ENCODE peak calls at places on chromosomes 12 and 14, in nine cellular contexts. One of them, this sample, is unnamed.

GRCh38 chr14:75247939-75248338 is 30.7 kb upstream of the FOS start:
- DNase-seq in A549: no peak
- DNase-seq in mammary epithelial cell: no peak
- DNase-seq in NB4: no peak
- DNase-seq in CD8-positive, alpha-beta T cell: no peak
- DNase-seq in AG10803: no peak
- DNase-seq in body of pancreas: no peak
- DNase-seq in Peyer's patch: no peak
- DNase-seq in stomach: no peak
- DNase-seq in this sample: no peak

GRCh38 chr14:26596722-26597030 is 1.2 kb downstream of the NOVA1 start:
- DNase-seq in A549: peak; percentile 12
- DNase-seq in mammary epithelial cell: no peak
- DNase-seq in NB4: no peak
- DNase-seq in CD8-positive, alpha-beta T cell: no peak
- DNase-seq in AG10803: no peak
- DNase-seq in body of pancreas: no peak
- DNase-seq in Peyer's patch: no peak
- DNase-seq in stomach: no peak
- DNase-seq in this sample: no peak

GRCh38 chr12:120221576-120221900 is 20.6 kb upstream of the RPLP0 start:
- DNase-seq in A549: no peak
- DNase-seq in mammary epithelial cell: no peak
- DNase-seq in NB4: no peak
- DNase-seq in CD8-positive, alpha-beta T cell: no peak
- DNase-seq in AG10803: no peak
- DNase-seq in body of pancreas: no peak
- DNase-seq in Peyer's patch: no peak
- DNase-seq in stomach: no peak
- DNase-seq in this sample: no peak

GRCh38 chr14:59274991-59275391 is 86.5 kb downstream of the DAAM1 start:
- DNase-seq in A549: no peak
- DNase-seq in mammary epithelial cell: peak; percentile 57
- DNase-seq in NB4: peak; percentile 18
- DNase-seq in CD8-positive, alpha-beta T cell: no peak
- DNase-seq in AG10803: no peak
- DNase-seq in body of pancreas: no peak
- DNase-seq in Peyer's patch: peak; percentile 70
- DNase-seq in stomach: no peak
- DNase-seq in this sample: no peak

GRCh38 chr14:76958975-76959710 is 69.4 kb downstream of the IRF2BPL start:
- DNase-seq in A549: peak; percentile 87
- DNase-seq in mammary epithelial cell: peak; percentile 97
- DNase-seq in NB4: peak; percentile 51
- DNase-seq in CD8-positive, alpha-beta T cell: no peak
- DNase-seq in AG10803: no peak
- DNase-seq in body of pancreas: no peak
- DNase-seq in Peyer's patch: no peak
- DNase-seq in stomach: no peak
- DNase-seq in this sample: no peak

GRCh38 chr12:70994217-70994788 is 73.8 kb upstream of the PTPRR start:
- DNase-seq in A549: no peak
- DNase-seq in mammary epithelial cell: peak; percentile 37
- DNase-seq in NB4: no peak
- DNase-seq in CD8-positive, alpha-beta T cell: no peak
- DNase-seq in AG10803: peak; percentile 94
- DNase-seq in body of pancreas: no peak
- DNase-seq in Peyer's patch: no peak
- DNase-seq in stomach: no peak
- DNase-seq in this sample: peak; percentile 19

GRCh38 chr12:19915392-19916192 is 452.7 kb upstream of the PDE3A start:
- DNase-seq in A549: peak; percentile 60
- DNase-seq in mammary epithelial cell: no peak
- DNase-seq in NB4: peak; percentile 60
- DNase-seq in CD8-positive, alpha-beta T cell: no peak
- DNase-seq in AG10803: peak; percentile 44
- DNase-seq in body of pancreas: peak; percentile 19
- DNase-seq in Peyer's patch: no peak
- DNase-seq in stomach: no peak
- DNase-seq in this sample: peak; percentile 48

GRCh38 chr12:12034344-12034743 is 36.4 kb upstream of the BCL2L14 start:
- DNase-seq in A549: no peak
- DNase-seq in mammary epithelial cell: no peak
- DNase-seq in NB4: no peak
- DNase-seq in CD8-positive, alpha-beta T cell: no peak
- DNase-seq in AG10803: no peak
- DNase-seq in body of pancreas: no peak
- DNase-seq in Peyer's patch: no peak
- DNase-seq in stomach: no peak
- DNase-seq in this sample: no peak

GRCh38 chr12:114679452-114679875 is 4.5 kb downstream of the TBX3 start:
- DNase-seq in A549: no peak
- DNase-seq in mammary epithelial cell: peak; percentile 58
- DNase-seq in NB4: no peak
- DNase-seq in CD8-positive, alpha-beta T cell: no peak
- DNase-seq in AG10803: no peak
- DNase-seq in body of pancreas: no peak
- DNase-seq in Peyer's patch: no peak
- DNase-seq in stomach: no peak
- DNase-seq in this sample: no peak

GRCh38 chr12:50042693-50043092 is 14.7 kb upstream of the ASIC1 start:
- DNase-seq in A549: no peak
- DNase-seq in mammary epithelial cell: no peak
- DNase-seq in NB4: peak; percentile 36
- DNase-seq in CD8-positive, alpha-beta T cell: no peak
- DNase-seq in AG10803: no peak
- DNase-seq in body of pancreas: no peak
- DNase-seq in Peyer's patch: no peak
- DNase-seq in stomach: no peak
- DNase-seq in this sample: no peak

GRCh38 chr12:16347391-16348298 is at the start of gene MGST1:
- DNase-seq in A549: peak; percentile 88
- DNase-seq in mammary epithelial cell: peak; percentile 71
- DNase-seq in NB4: peak; percentile 89
- DNase-seq in CD8-positive, alpha-beta T cell: no peak
- DNase-seq in AG10803: peak; percentile 55
- DNase-seq in body of pancreas: peak; percentile 82
- DNase-seq in Peyer's patch: no peak
- DNase-seq in stomach: peak; percentile 79
- DNase-seq in this sample: no peak

GRCh38 chr12:78442454-78442801 is 422.1 kb upstream of the SYT1 start:
- DNase-seq in A549: no peak
- DNase-seq in mammary epithelial cell: no peak
- DNase-seq in NB4: no peak
- DNase-seq in CD8-positive, alpha-beta T cell: no peak
- DNase-seq in AG10803: peak; percentile 61
- DNase-seq in body of pancreas: no peak
- DNase-seq in Peyer's patch: no peak
- DNase-seq in stomach: no peak
- DNase-seq in this sample: no peak

GRCh38 chr12:131929530-131930456 is 717 bp downstream of the PUS1 start:
- DNase-seq in A549: peak; percentile 41
- DNase-seq in mammary epithelial cell: peak; percentile 40
- DNase-seq in NB4: peak; percentile 72
- DNase-seq in CD8-positive, alpha-beta T cell: peak; percentile 49
- DNase-seq in AG10803: peak; percentile 12
- DNase-seq in body of pancreas: no peak
- DNase-seq in Peyer's patch: peak; percentile 37
- DNase-seq in stomach: no peak
- DNase-seq in this sample: no peak

GRCh38 chr12:104083769-104084475 is 19.6 kb downstream of the HCFC2 start:
- DNase-seq in A549: no peak
- DNase-seq in mammary epithelial cell: no peak
- DNase-seq in NB4: no peak
- DNase-seq in CD8-positive, alpha-beta T cell: no peak
- DNase-seq in AG10803: no peak
- DNase-seq in body of pancreas: no peak
- DNase-seq in Peyer's patch: no peak
- DNase-seq in stomach: no peak
- DNase-seq in this sample: no peak

GRCh38 chr14:102487204-102487577 is 22.4 kb downstream of the ANKRD9 start:
- DNase-seq in A549: no peak
- DNase-seq in mammary epithelial cell: no peak
- DNase-seq in NB4: no peak
- DNase-seq in CD8-positive, alpha-beta T cell: no peak
- DNase-seq in AG10803: no peak
- DNase-seq in body of pancreas: no peak
- DNase-seq in Peyer's patch: no peak
- DNase-seq in stomach: no peak
- DNase-seq in this sample: no peak

GRCh38 chr12:116179384-116179783 is 98.1 kb downstream of the MED13L start:
- DNase-seq in A549: no peak
- DNase-seq in mammary epithelial cell: no peak
- DNase-seq in NB4: no peak
- DNase-seq in CD8-positive, alpha-beta T cell: no peak
- DNase-seq in AG10803: no peak
- DNase-seq in body of pancreas: no peak
- DNase-seq in Peyer's patch: no peak
- DNase-seq in stomach: no peak
- DNase-seq in this sample: no peak

GRCh38 chr14:89418452-89418851 is 1.4 kb upstream of the FOXN3 start:
- DNase-seq in A549: no peak
- DNase-seq in mammary epithelial cell: no peak
- DNase-seq in NB4: peak; percentile 20
- DNase-seq in CD8-positive, alpha-beta T cell: peak; percentile 24
- DNase-seq in AG10803: no peak
- DNase-seq in body of pancreas: no peak
- DNase-seq in Peyer's patch: no peak
- DNase-seq in stomach: no peak
- DNase-seq in this sample: no peak

GRCh38 chr12:124684971-124685688 is 117.7 kb upstream of the NCOR2 start:
- DNase-seq in A549: no peak
- DNase-seq in mammary epithelial cell: peak; percentile 67
- DNase-seq in NB4: no peak
- DNase-seq in CD8-positive, alpha-beta T cell: no peak
- DNase-seq in AG10803: peak; percentile 77
- DNase-seq in body of pancreas: no peak
- DNase-seq in Peyer's patch: no peak
- DNase-seq in stomach: no peak
- DNase-seq in this sample: no peak
- H3K4me3 ChIP-seq in A549: no peak overlapping the region
- H3K4me3 ChIP-seq in mammary epithelial cell: peak overlapping the region; percentile 17
- H3K4me3 ChIP-seq in NB4: no peak overlapping the region
- H3K4me3 ChIP-seq in CD8-positive, alpha-beta T cell: no peak overlapping the region
- H3K4me3 ChIP-seq in AG10803: peak overlapping the region; percentile 50
- H3K4me3 ChIP-seq in body of pancreas: no peak overlapping the region
- H3K4me3 ChIP-seq in Peyer's patch: no peak overlapping the region
- H3K4me3 ChIP-seq in stomach: no peak overlapping the region
- H3K4me3 ChIP-seq in this sample: no peak overlapping the region

DNA sequence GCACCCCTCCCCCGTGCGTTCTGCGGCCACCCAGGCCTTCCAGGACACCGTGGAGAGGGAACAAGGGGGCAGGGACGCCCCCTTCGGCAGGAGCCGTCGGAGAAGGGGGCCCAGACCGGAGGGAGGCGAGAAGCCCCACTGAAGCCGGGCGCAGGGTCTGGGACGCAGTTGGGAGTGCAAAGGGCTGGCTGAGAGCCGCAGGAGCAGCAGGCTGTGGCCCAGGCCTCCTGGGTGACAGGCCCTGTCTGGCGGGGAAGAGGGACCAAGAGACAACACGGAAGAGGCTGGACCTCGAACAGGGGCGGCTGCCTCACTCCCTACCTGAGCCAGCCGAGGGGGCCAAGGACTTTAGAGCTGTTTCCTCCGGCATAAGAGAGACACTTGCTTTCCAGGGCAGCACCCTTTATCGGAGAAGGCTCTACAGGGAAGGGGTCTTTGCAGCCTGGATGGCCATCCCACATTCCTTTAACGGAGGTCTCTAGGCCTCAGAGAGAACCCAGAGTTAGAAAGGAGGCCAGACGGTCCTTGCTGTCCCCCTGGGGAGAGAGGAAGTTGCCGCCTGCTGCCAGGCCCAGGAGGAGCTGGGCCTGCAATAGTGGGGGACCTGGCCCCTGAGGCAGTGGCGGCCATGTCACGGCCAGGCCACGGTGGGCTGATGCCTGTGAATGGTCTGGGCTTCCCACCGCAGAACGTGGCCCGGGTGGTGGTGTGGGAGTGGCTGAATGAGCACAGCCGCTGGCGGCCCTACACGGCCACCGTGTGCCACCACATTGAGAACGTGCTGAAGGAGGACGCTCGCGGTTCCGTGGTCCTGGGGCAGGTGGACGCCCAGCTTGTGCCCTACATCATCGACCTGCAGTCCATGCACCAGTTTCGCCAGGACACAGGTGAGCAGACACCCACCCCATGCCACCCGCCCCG is 1.3 kb downstream of the DTX1 start:
- DNase-seq in A549: no peak
- DNase-seq in mammary epithelial cell: no peak
- DNase-seq in NB4: no peak
- DNase-seq in CD8-positive, alpha-beta T cell: no peak
- DNase-seq in AG10803: no peak
- DNase-seq in body of pancreas: no peak
- DNase-seq in Peyer's patch: no peak
- DNase-seq in stomach: no peak
- DNase-seq in this sample: no peak
- H3K4me3 ChIP-seq in A549: peak overlapping the region; percentile 56
- H3K4me3 ChIP-seq in mammary epithelial cell: no peak overlapping the region
- H3K4me3 ChIP-seq in NB4: no peak overlapping the region
- H3K4me3 ChIP-seq in CD8-positive, alpha-beta T cell: peak overlapping the region; percentile 57
- H3K4me3 ChIP-seq in AG10803: no peak overlapping the region
- H3K4me3 ChIP-seq in body of pancreas: no peak overlapping the region
- H3K4me3 ChIP-seq in Peyer's patch: peak overlapping the region; percentile 55
- H3K4me3 ChIP-seq in stomach: peak overlapping the region; percentile 66
- H3K4me3 ChIP-seq in this sample: no peak overlapping the region

GRCh38 chr12:76124456-76124855 is 40.0 kb upstream of the NAP1L1 start:
- DNase-seq in A549: no peak
- DNase-seq in mammary epithelial cell: no peak
- DNase-seq in NB4: no peak
- DNase-seq in CD8-positive, alpha-beta T cell: no peak
- DNase-seq in AG10803: no peak
- DNase-seq in body of pancreas: no peak
- DNase-seq in Peyer's patch: no peak
- DNase-seq in stomach: no peak
- DNase-seq in this sample: no peak
- H3K4me3 ChIP-seq in A549: no peak overlapping the region
- H3K4me3 ChIP-seq in mammary epithelial cell: no peak overlapping the region
- H3K4me3 ChIP-seq in NB4: no peak overlapping the region
- H3K4me3 ChIP-seq in CD8-positive, alpha-beta T cell: no peak overlapping the region
- H3K4me3 ChIP-seq in AG10803: no peak overlapping the region
- H3K4me3 ChIP-seq in body of pancreas: no peak overlapping the region
- H3K4me3 ChIP-seq in Peyer's patch: no peak overlapping the region
- H3K4me3 ChIP-seq in stomach: no peak overlapping the region
- H3K4me3 ChIP-seq in this sample: no peak overlapping the region

GRCh38 chr14:24921903-24922302 is 128.0 kb downstream of the STXBP6 start:
- DNase-seq in A549: no peak
- DNase-seq in mammary epithelial cell: peak; percentile 43
- DNase-seq in NB4: no peak
- DNase-seq in CD8-positive, alpha-beta T cell: no peak
- DNase-seq in AG10803: peak; percentile 51
- DNase-seq in body of pancreas: no peak
- DNase-seq in Peyer's patch: no peak
- DNase-seq in stomach: no peak
- DNase-seq in this sample: no peak
- H3K4me3 ChIP-seq in A549: no peak overlapping the region
- H3K4me3 ChIP-seq in mammary epithelial cell: no peak overlapping the region
- H3K4me3 ChIP-seq in NB4: no peak overlapping the region
- H3K4me3 ChIP-seq in CD8-positive, alpha-beta T cell: no peak overlapping the region
- H3K4me3 ChIP-seq in AG10803: no peak overlapping the region
- H3K4me3 ChIP-seq in body of pancreas: no peak overlapping the region
- H3K4me3 ChIP-seq in Peyer's patch: no peak overlapping the region
- H3K4me3 ChIP-seq in stomach: no peak overlapping the region
- H3K4me3 ChIP-seq in this sample: no peak overlapping the region

GRCh38 chr12:106114084-106115068 is 24.4 kb downstream of the NUAK1 start:
- DNase-seq in A549: peak; percentile 83
- DNase-seq in mammary epithelial cell: peak; percentile 65
- DNase-seq in NB4: peak; percentile 37
- DNase-seq in CD8-positive, alpha-beta T cell: no peak
- DNase-seq in AG10803: peak; percentile 48
- DNase-seq in body of pancreas: no peak
- DNase-seq in Peyer's patch: no peak
- DNase-seq in stomach: no peak
- DNase-seq in this sample: no peak
- H3K4me3 ChIP-seq in A549: no peak overlapping the region
- H3K4me3 ChIP-seq in mammary epithelial cell: no peak overlapping the region
- H3K4me3 ChIP-seq in NB4: no peak overlapping the region
- H3K4me3 ChIP-seq in CD8-positive, alpha-beta T cell: no peak overlapping the region
- H3K4me3 ChIP-seq in AG10803: no peak overlapping the region
- H3K4me3 ChIP-seq in body of pancreas: no peak overlapping the region
- H3K4me3 ChIP-seq in Peyer's patch: no peak overlapping the region
- H3K4me3 ChIP-seq in stomach: no peak overlapping the region
- H3K4me3 ChIP-seq in this sample: no peak overlapping the region

This sample was measured in LNCaP clone FGC.